ENCODE peak calls at places on chromosomes 6 and 20, in five cellular contexts. One of them, this sample, is unnamed.

GRCh38 chr6:24126586-24127192 is 674 bp downstream of the NRSN1 start:
- DNase-seq in stimulated activated CD4-positive, alpha-beta T cell treated with anti-CD3 and anti-CD28 coated beads, Interleukin-2, amount 100 ng/mL, for 48 hours: peak
- DNase-seq in bronchial epithelial cell: peak
- DNase-seq in AG09319: peak
- DNase-seq in substantia nigra: no peak
- DNase-seq in this sample: no peak

GRCh38 chr20:58706975-58707681 is 14.5 kb downstream of the NPEPL1 start:
- DNase-seq in stimulated activated CD4-positive, alpha-beta T cell treated with anti-CD3 and anti-CD28 coated beads, Interleukin-2, amount 100 ng/mL, for 48 hours: no peak
- DNase-seq in AG09319: no peak
- DNase-seq in bronchial epithelial cell: no peak
- DNase-seq in substantia nigra: no peak
- DNase-seq in this sample: no peak

GRCh38 chr6:79201127-79201526 is 33.4 kb downstream of the HMGN3 start:
- DNase-seq in substantia nigra: no peak
- DNase-seq in bronchial epithelial cell: no peak
- DNase-seq in stimulated activated CD4-positive, alpha-beta T cell treated with anti-CD3 and anti-CD28 coated beads, Interleukin-2, amount 100 ng/mL, for 48 hours: no peak
- DNase-seq in AG09319: no peak
- DNase-seq in this sample: no peak

GRCh38 chr6:70673601-70674000 is 5.9 kb downstream of the SMAP1 start:
- DNase-seq in AG09319: no peak
- DNase-seq in stimulated activated CD4-positive, alpha-beta T cell treated with anti-CD3 and anti-CD28 coated beads, Interleukin-2, amount 100 ng/mL, for 48 hours: no peak
- DNase-seq in substantia nigra: no peak
- DNase-seq in bronchial epithelial cell: peak
- DNase-seq in this sample: no peak

GRCh38 chr6:30612687-30613248 is 4.3 kb downstream of the PPP1R10 start:
- DNase-seq in stimulated activated CD4-positive, alpha-beta T cell treated with anti-CD3 and anti-CD28 coated beads, Interleukin-2, amount 100 ng/mL, for 48 hours: no peak
- DNase-seq in AG09319: no peak
- DNase-seq in substantia nigra: no peak
- DNase-seq in bronchial epithelial cell: no peak
- DNase-seq in this sample: no peak

GRCh38 chr20:45752747-45753146 is 30.6 kb downstream of the SPINT4 start:
- DNase-seq in bronchial epithelial cell: no peak
- DNase-seq in substantia nigra: no peak
- DNase-seq in stimulated activated CD4-positive, alpha-beta T cell treated with anti-CD3 and anti-CD28 coated beads, Interleukin-2, amount 100 ng/mL, for 48 hours: no peak
- DNase-seq in AG09319: no peak
- DNase-seq in this sample: no peak

GRCh38 chr6:117496383-117496990 is 14.0 kb downstream of the DCBLD1 start:
- DNase-seq in stimulated activated CD4-positive, alpha-beta T cell treated with anti-CD3 and anti-CD28 coated beads, Interleukin-2, amount 100 ng/mL, for 48 hours: no peak
- DNase-seq in substantia nigra: no peak
- DNase-seq in bronchial epithelial cell: peak
- DNase-seq in AG09319: no peak
- DNase-seq in this sample: no peak

GRCh38 chr6:92352130-92352529 is 1067.2 kb downstream of the EPHA7 start:
- DNase-seq in AG09319: no peak
- DNase-seq in bronchial epithelial cell: no peak
- DNase-seq in substantia nigra: no peak
- DNase-seq in stimulated activated CD4-positive, alpha-beta T cell treated with anti-CD3 and anti-CD28 coated beads, Interleukin-2, amount 100 ng/mL, for 48 hours: no peak
- DNase-seq in this sample: no peak

GRCh38 chr20:36093025-36093803 is 61.3 kb upstream of the EPB41L1 start:
- DNase-seq in substantia nigra: no peak
- DNase-seq in bronchial epithelial cell: no peak
- DNase-seq in AG09319: no peak
- DNase-seq in stimulated activated CD4-positive, alpha-beta T cell treated with anti-CD3 and anti-CD28 coated beads, Interleukin-2, amount 100 ng/mL, for 48 hours: no peak
- DNase-seq in this sample: no peak

GRCh38 chr20:50302463-50303041 is 111.9 kb downstream of the CEBPB start:
- DNase-seq in substantia nigra: no peak
- DNase-seq in stimulated activated CD4-positive, alpha-beta T cell treated with anti-CD3 and anti-CD28 coated beads, Interleukin-2, amount 100 ng/mL, for 48 hours: no peak
- DNase-seq in AG09319: no peak
- DNase-seq in bronchial epithelial cell: no peak
- DNase-seq in this sample: no peak

GRCh38 chr6:47749726-47750125 is 32.1 kb upstream of the OPN5 start:
- DNase-seq in AG09319: no peak
- DNase-seq in substantia nigra: no peak
- DNase-seq in stimulated activated CD4-positive, alpha-beta T cell treated with anti-CD3 and anti-CD28 coated beads, Interleukin-2, amount 100 ng/mL, for 48 hours: no peak
- DNase-seq in bronchial epithelial cell: no peak
- DNase-seq in this sample: no peak

GRCh38 chr6:3696525-3696924 is 55.0 kb downstream of the PXDC1 start:
- DNase-seq in substantia nigra: no peak
- DNase-seq in bronchial epithelial cell: no peak
- DNase-seq in AG09319: no peak
- DNase-seq in stimulated activated CD4-positive, alpha-beta T cell treated with anti-CD3 and anti-CD28 coated beads, Interleukin-2, amount 100 ng/mL, for 48 hours: no peak
- DNase-seq in this sample: no peak

GRCh38 chr6:143999406-143999805 is 8.7 kb downstream of the PLAGL1 start:
- DNase-seq in AG09319: no peak
- DNase-seq in stimulated activated CD4-positive, alpha-beta T cell treated with anti-CD3 and anti-CD28 coated beads, Interleukin-2, amount 100 ng/mL, for 48 hours: no peak
- DNase-seq in bronchial epithelial cell: peak
- DNase-seq in substantia nigra: no peak
- DNase-seq in this sample: no peak

GRCh38 chr6:26258199-26258977 is 106.6 kb upstream of the BTN3A2 start:
- DNase-seq in AG09319: no peak
- DNase-seq in bronchial epithelial cell: peak
- DNase-seq in substantia nigra: no peak
- DNase-seq in stimulated activated CD4-positive, alpha-beta T cell treated with anti-CD3 and anti-CD28 coated beads, Interleukin-2, amount 100 ng/mL, for 48 hours: no peak
- DNase-seq in this sample: no peak

GRCh38 chr6:2450546-2450945 is 205.1 kb upstream of the GMDS start:
- DNase-seq in substantia nigra: no peak
- DNase-seq in AG09319: no peak
- DNase-seq in stimulated activated CD4-positive, alpha-beta T cell treated with anti-CD3 and anti-CD28 coated beads, Interleukin-2, amount 100 ng/mL, for 48 hours: no peak
- DNase-seq in bronchial epithelial cell: peak
- DNase-seq in this sample: no peak

GRCh38 chr20:31579245-31579644 is 25.8 kb upstream of the ID1 start:
- DNase-seq in substantia nigra: no peak
- DNase-seq in stimulated activated CD4-positive, alpha-beta T cell treated with anti-CD3 and anti-CD28 coated beads, Interleukin-2, amount 100 ng/mL, for 48 hours: no peak
- DNase-seq in bronchial epithelial cell: no peak
- DNase-seq in AG09319: no peak
- DNase-seq in this sample: no peak

This sample was measured in ascending aorta.